ENCODE peak calls at places on chromosome 17, in five cellular contexts. N is activated CD8-positive, alpha-beta memory T cell treated with anti-CD3 and anti-CD28 coated beads, Interleukin-2, amount 10 ng/mL, durations not matched to agents 7 days and 5 days; G is activated T-cell treated with anti-CD3 and anti-CD28 coated beads, Interleukin-2, amount 50 U/mL, for 72 hours; P is activated T-helper 1 cell treated with Interleukin-2 at 50 U/mL for 16 hours; B is SW 1271. O is an unnamed sample.

GRCh38 chr17:39636927-39637736 is at the start of gene STARD3:
- DNase-seq in N (peak), G (peak), B (peak), P (peak), O (peak)

GRCh38 chr17:56230660-56231059 is 77.4 kb downstream of the ANKFN1 start:
- DNase-seq in N (no peak), P (no peak), G (no peak), B (no peak), O (no peak)

GRCh38 chr17:55492951-55493350 is 18.3 kb downstream of the SMIM36 start:
- DNase-seq in P (no peak), N (no peak), B (no peak), G (no peak), O (no peak)

GRCh38 chr17:28953444-28954118 is 2.3 kb upstream of the PHF12 start:
- DNase-seq in G (peak), P (peak), B (peak), N (peak), O (no peak)

GRCh38 chr17:63926164-63926563 is 6.0 kb downstream of the CD79B start:
- DNase-seq in B (no peak), N (no peak), P (no peak), G (no peak), O (no peak)

GRCh38 chr17:35972945-35973332 is 8.4 kb downstream of the CCL16 start:
- DNase-seq in N (no peak), B (no peak), G (no peak), P (no peak), O (no peak)

GRCh38 chr17:8150194-8151119 is 1.7 kb downstream of the PER1 start:
- DNase-seq in P (no peak), N (no peak), B (no peak), G (no peak), O (no peak)

GRCh38 chr17:74478369-74479100 is 12.1 kb downstream of the CD300A start:
- DNase-seq in P (no peak), N (peak), B (no peak), G (peak), O (no peak)

GRCh38 chr17:28807925-28808641 is 34.5 kb downstream of the FAM222B start:
- DNase-seq in P (no peak), N (no peak), B (peak), G (no peak), O (no peak)

O was measured in GOT3.